ENCODE peak calls at places on chromosomes 1 and 21, in nine cellular contexts. One of them, this sample, is unnamed.

GRCh38 chr1:89022167-89022959 is at the start of gene GBP3:
- DNase-seq in uterus: no peak
- DNase-seq in heart left ventricle: no peak
- DNase-seq in adrenal gland: no peak
- DNase-seq in suprapubic skin: no peak
- DNase-seq in A549: no peak
- DNase-seq in stomach: no peak
- DNase-seq in HepG2: no peak
- DNase-seq in breast epithelium: no peak
- DNase-seq in this sample: no peak

GRCh38 chr1:92749024-92749634 is 35.8 kb downstream of the EVI5 start:
- DNase-seq in uterus: no peak
- DNase-seq in heart left ventricle: peak; percentile 16
- DNase-seq in adrenal gland: no peak
- DNase-seq in suprapubic skin: no peak
- DNase-seq in A549: peak; percentile 70
- DNase-seq in stomach: peak; percentile 39
- DNase-seq in HepG2: peak; percentile 62
- DNase-seq in breast epithelium: no peak
- DNase-seq in this sample: no peak

GRCh38 chr1:52792002-52792401 is 50.6 kb upstream of the ZYG11A start:
- DNase-seq in uterus: no peak
- DNase-seq in heart left ventricle: no peak
- DNase-seq in adrenal gland: no peak
- DNase-seq in suprapubic skin: no peak
- DNase-seq in A549: no peak
- DNase-seq in stomach: no peak
- DNase-seq in HepG2: no peak
- DNase-seq in breast epithelium: no peak
- DNase-seq in this sample: no peak

GRCh38 chr1:234589854-234590620 is 19.9 kb downstream of the IRF2BP2 start:
- DNase-seq in uterus: no peak
- DNase-seq in heart left ventricle: peak; percentile 54
- DNase-seq in adrenal gland: no peak
- DNase-seq in suprapubic skin: no peak
- DNase-seq in A549: no peak
- DNase-seq in stomach: no peak
- DNase-seq in HepG2: no peak
- DNase-seq in breast epithelium: no peak
- DNase-seq in this sample: no peak

GRCh38 chr1:24856787-24857527 is 73.1 kb downstream of the RUNX3 start:
- DNase-seq in uterus: no peak
- DNase-seq in heart left ventricle: no peak
- DNase-seq in adrenal gland: no peak
- DNase-seq in suprapubic skin: no peak
- DNase-seq in A549: no peak
- DNase-seq in stomach: no peak
- DNase-seq in HepG2: no peak
- DNase-seq in breast epithelium: no peak
- DNase-seq in this sample: no peak

GRCh38 chr1:21497466-21498061 is 11.7 kb upstream of the ALPL start:
- DNase-seq in uterus: no peak
- DNase-seq in heart left ventricle: no peak
- DNase-seq in adrenal gland: no peak
- DNase-seq in suprapubic skin: no peak
- DNase-seq in A549: no peak
- DNase-seq in stomach: no peak
- DNase-seq in HepG2: peak; percentile 43
- DNase-seq in breast epithelium: no peak
- DNase-seq in this sample: no peak

GRCh38 chr1:10106241-10106640 is 73.5 kb downstream of the UBE4B start:
- DNase-seq in uterus: no peak
- DNase-seq in heart left ventricle: no peak
- DNase-seq in adrenal gland: no peak
- DNase-seq in suprapubic skin: no peak
- DNase-seq in A549: no peak
- DNase-seq in stomach: no peak
- DNase-seq in HepG2: no peak
- DNase-seq in breast epithelium: no peak
- DNase-seq in this sample: no peak

GRCh38 chr1:44806025-44806703 is 987 bp downstream of the DYNLT4 start:
- DNase-seq in uterus: no peak
- DNase-seq in heart left ventricle: no peak
- DNase-seq in adrenal gland: no peak
- DNase-seq in suprapubic skin: peak; percentile 81
- DNase-seq in A549: no peak
- DNase-seq in stomach: no peak
- DNase-seq in HepG2: no peak
- DNase-seq in breast epithelium: peak; percentile 49
- DNase-seq in this sample: no peak

GRCh38 chr1:228734881-228735801 is at the start of gene RHOU:
- DNase-seq in uterus: peak; percentile 66
- DNase-seq in heart left ventricle: peak; percentile 80
- DNase-seq in adrenal gland: peak; percentile 84
- DNase-seq in suprapubic skin: peak; percentile 84
- DNase-seq in A549: peak; percentile 67
- DNase-seq in stomach: peak; percentile 82
- DNase-seq in HepG2: peak; percentile 20
- DNase-seq in breast epithelium: peak; percentile 79
- DNase-seq in this sample: peak; percentile 66

GRCh38 chr21:31660134-31660565 is 657 bp downstream of the SOD1 start:
- DNase-seq in uterus: peak; percentile 34
- DNase-seq in heart left ventricle: no peak
- DNase-seq in adrenal gland: no peak
- DNase-seq in suprapubic skin: peak; percentile 78
- DNase-seq in A549: no peak
- DNase-seq in stomach: no peak
- DNase-seq in HepG2: no peak
- DNase-seq in breast epithelium: no peak
- DNase-seq in this sample: peak; percentile 38

GRCh38 chr1:40944841-40945430 is 34.6 kb upstream of the CTPS1 start:
- DNase-seq in uterus: peak; percentile 65
- DNase-seq in heart left ventricle: no peak
- DNase-seq in adrenal gland: no peak
- DNase-seq in suprapubic skin: no peak
- DNase-seq in A549: no peak
- DNase-seq in stomach: peak; percentile 53
- DNase-seq in HepG2: peak; percentile 64
- DNase-seq in breast epithelium: no peak
- DNase-seq in this sample: no peak

GRCh38 chr1:23732363-23733224 is 10.7 kb upstream of the ELOA start:
- DNase-seq in uterus: no peak
- DNase-seq in heart left ventricle: no peak
- DNase-seq in adrenal gland: no peak
- DNase-seq in suprapubic skin: no peak
- DNase-seq in A549: peak; percentile 15
- DNase-seq in stomach: no peak
- DNase-seq in HepG2: no peak
- DNase-seq in breast epithelium: no peak
- DNase-seq in this sample: peak; percentile 17

GRCh38 chr1:231666220-231666956 is 39.8 kb downstream of the DISC1 start:
- DNase-seq in uterus: no peak
- DNase-seq in heart left ventricle: no peak
- DNase-seq in adrenal gland: no peak
- DNase-seq in suprapubic skin: no peak
- DNase-seq in A549: no peak
- DNase-seq in stomach: no peak
- DNase-seq in HepG2: no peak
- DNase-seq in breast epithelium: no peak
- DNase-seq in this sample: no peak

GRCh38 chr1:3529099-3529729 is 74.7 kb downstream of the ARHGEF16 start:
- DNase-seq in uterus: no peak
- DNase-seq in heart left ventricle: peak; percentile 76
- DNase-seq in adrenal gland: no peak
- DNase-seq in suprapubic skin: no peak
- DNase-seq in A549: no peak
- DNase-seq in stomach: peak; percentile 89
- DNase-seq in HepG2: no peak
- DNase-seq in breast epithelium: peak; percentile 79
- DNase-seq in this sample: no peak

GRCh38 chr1:53148123-53148522 is 5.7 kb upstream of the SLC1A7 start:
- DNase-seq in uterus: no peak
- DNase-seq in heart left ventricle: no peak
- DNase-seq in adrenal gland: no peak
- DNase-seq in suprapubic skin: no peak
- DNase-seq in A549: no peak
- DNase-seq in stomach: no peak
- DNase-seq in HepG2: no peak
- DNase-seq in breast epithelium: no peak
- DNase-seq in this sample: no peak

GRCh38 chr1:7516341-7516740 is 254.8 kb upstream of the VAMP3 start:
- DNase-seq in uterus: no peak
- DNase-seq in heart left ventricle: peak; percentile 30
- DNase-seq in adrenal gland: no peak
- DNase-seq in suprapubic skin: no peak
- DNase-seq in A549: peak; percentile 27
- DNase-seq in stomach: no peak
- DNase-seq in HepG2: no peak
- DNase-seq in breast epithelium: no peak
- DNase-seq in this sample: no peak

GRCh38 chr1:31166462-31166861 is 73.2 kb downstream of the NKAIN1 start:
- DNase-seq in uterus: no peak
- DNase-seq in heart left ventricle: no peak
- DNase-seq in adrenal gland: no peak
- DNase-seq in suprapubic skin: no peak
- DNase-seq in A549: no peak
- DNase-seq in stomach: no peak
- DNase-seq in HepG2: no peak
- DNase-seq in breast epithelium: no peak
- DNase-seq in this sample: no peak

GRCh38 chr1:7052701-7053100 is 267.4 kb downstream of the CAMTA1 start:
- DNase-seq in uterus: no peak
- DNase-seq in heart left ventricle: no peak
- DNase-seq in adrenal gland: no peak
- DNase-seq in suprapubic skin: no peak
- DNase-seq in A549: no peak
- DNase-seq in stomach: no peak
- DNase-seq in HepG2: no peak
- DNase-seq in breast epithelium: no peak
- DNase-seq in this sample: no peak

GRCh38 chr1:15941044-15941840 is 34.7 kb downstream of the ZBTB17 start:
- DNase-seq in uterus: no peak
- DNase-seq in heart left ventricle: no peak
- DNase-seq in adrenal gland: no peak
- DNase-seq in suprapubic skin: no peak
- DNase-seq in A549: no peak
- DNase-seq in stomach: peak; percentile 23
- DNase-seq in HepG2: no peak
- DNase-seq in breast epithelium: no peak
- DNase-seq in this sample: no peak
- TF ChIP-seq POLR2A in uterus: no peak
- TF ChIP-seq POLR2A in heart left ventricle: no peak
- TF ChIP-seq POLR2A in adrenal gland: no peak
- TF ChIP-seq POLR2A in suprapubic skin: no peak
- TF ChIP-seq POLR2A in A549: no peak
- TF ChIP-seq POLR2A in stomach: no peak
- TF ChIP-seq POLR2A in HepG2: no peak
- TF ChIP-seq POLR2A in breast epithelium: no peak
- TF ChIP-seq POLR2A in this sample: no peak

GRCh38 chr21:14382835-14383595 is at the start of gene HSPA13:
- DNase-seq in uterus: peak; percentile 100
- DNase-seq in heart left ventricle: peak; percentile 99
- DNase-seq in adrenal gland: peak; percentile 99
- DNase-seq in suprapubic skin: peak; percentile 100
- DNase-seq in A549: peak; percentile 98
- DNase-seq in stomach: peak; percentile 99
- DNase-seq in HepG2: peak; percentile 99
- DNase-seq in breast epithelium: peak; percentile 97
- DNase-seq in this sample: peak; percentile 89
- TF ChIP-seq POLR2A in uterus: peak; percentile 65
- TF ChIP-seq POLR2A in heart left ventricle: peak; percentile 50
- TF ChIP-seq POLR2A in adrenal gland: peak; percentile 70
- TF ChIP-seq POLR2A in suprapubic skin: peak; percentile 60
- TF ChIP-seq POLR2A in A549: peak; percentile 39
- TF ChIP-seq POLR2A in stomach: peak; percentile 66
- TF ChIP-seq POLR2A in HepG2: peak; percentile 65
- TF ChIP-seq POLR2A in breast epithelium: peak; percentile 30
- TF ChIP-seq POLR2A in this sample: peak; percentile 81

GRCh38 chr1:192809286-192810252 is 730 bp downstream of the RGS2 start:
- DNase-seq in uterus: peak; percentile 47
- DNase-seq in heart left ventricle: peak; percentile 28
- DNase-seq in adrenal gland: no peak
- DNase-seq in suprapubic skin: peak; percentile 69
- DNase-seq in A549: peak; percentile 48
- DNase-seq in stomach: peak; percentile 35
- DNase-seq in HepG2: no peak
- DNase-seq in breast epithelium: no peak
- DNase-seq in this sample: no peak

GRCh38 chr1:192814805-192815204 is 6.0 kb downstream of the RGS2 start:
- DNase-seq in uterus: no peak
- DNase-seq in heart left ventricle: no peak
- DNase-seq in adrenal gland: no peak
- DNase-seq in suprapubic skin: no peak
- DNase-seq in A549: no peak
- DNase-seq in stomach: no peak
- DNase-seq in HepG2: no peak
- DNase-seq in breast epithelium: no peak
- DNase-seq in this sample: no peak

GRCh38 chr1:192810253-192810880 is 1.5 kb downstream of the RGS2 start:
- DNase-seq in uterus: no peak
- DNase-seq in heart left ventricle: no peak
- DNase-seq in adrenal gland: peak; percentile 43
- DNase-seq in suprapubic skin: no peak
- DNase-seq in A549: no peak
- DNase-seq in stomach: no peak
- DNase-seq in HepG2: no peak
- DNase-seq in breast epithelium: no peak
- DNase-seq in this sample: no peak

GRCh38 chr1:192811594-192812239 is 2.9 kb downstream of the RGS2 start:
- DNase-seq in uterus: no peak
- DNase-seq in heart left ventricle: no peak
- DNase-seq in adrenal gland: no peak
- DNase-seq in suprapubic skin: no peak
- DNase-seq in A549: no peak
- DNase-seq in stomach: no peak
- DNase-seq in HepG2: no peak
- DNase-seq in breast epithelium: no peak
- DNase-seq in this sample: no peak

GRCh38 chr1:192812420-192813209 is 3.8 kb downstream of the RGS2 start:
- DNase-seq in uterus: no peak
- DNase-seq in heart left ventricle: no peak
- DNase-seq in adrenal gland: no peak
- DNase-seq in suprapubic skin: no peak
- DNase-seq in A549: no peak
- DNase-seq in stomach: no peak
- DNase-seq in HepG2: no peak
- DNase-seq in breast epithelium: no peak
- DNase-seq in this sample: no peak
- TF ChIP-seq POLR2A in uterus: no peak
- TF ChIP-seq POLR2A in heart left ventricle: no peak
- TF ChIP-seq POLR2A in adrenal gland: peak; percentile 55
- TF ChIP-seq POLR2A in suprapubic skin: no peak
- TF ChIP-seq POLR2A in A549: no peak
- TF ChIP-seq POLR2A in stomach: no peak
- TF ChIP-seq POLR2A in HepG2: no peak
- TF ChIP-seq POLR2A in breast epithelium: no peak
- TF ChIP-seq POLR2A in this sample: no peak

DNA sequence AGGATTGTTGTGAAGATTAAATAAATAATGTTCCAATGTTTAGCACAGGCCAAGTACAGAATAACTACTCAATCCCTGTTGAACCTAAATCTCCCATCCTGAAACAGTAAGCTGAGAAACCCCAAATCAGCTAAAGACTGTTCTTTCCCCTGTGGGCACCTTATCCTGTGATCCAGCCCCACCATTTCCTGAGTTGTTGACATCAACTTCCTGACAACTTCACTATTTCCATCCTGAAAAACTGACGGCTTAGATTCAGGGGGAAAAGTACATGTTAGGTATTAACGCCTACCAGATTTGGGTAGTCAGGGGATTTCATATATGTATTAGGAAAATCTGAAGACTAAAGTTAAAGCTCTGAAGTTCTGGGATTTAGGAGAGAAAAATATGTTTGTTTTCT is 51.7 kb upstream of the PALMD start:
- DNase-seq in uterus: no peak
- DNase-seq in heart left ventricle: no peak
- DNase-seq in adrenal gland: no peak
- DNase-seq in suprapubic skin: no peak
- DNase-seq in A549: no peak
- DNase-seq in stomach: no peak
- DNase-seq in HepG2: no peak
- DNase-seq in breast epithelium: no peak
- DNase-seq in this sample: no peak
- TF ChIP-seq POLR2A in uterus: no peak
- TF ChIP-seq POLR2A in heart left ventricle: no peak
- TF ChIP-seq POLR2A in adrenal gland: no peak
- TF ChIP-seq POLR2A in suprapubic skin: no peak
- TF ChIP-seq POLR2A in A549: no peak
- TF ChIP-seq POLR2A in stomach: no peak
- TF ChIP-seq POLR2A in HepG2: no peak
- TF ChIP-seq POLR2A in breast epithelium: no peak
- TF ChIP-seq POLR2A in this sample: no peak

This sample was measured in H54.